ENCODE peak calls at places on chromosomes 5 and 9, in ten cellular contexts. O is spleen; C is T-helper 17 cell; G is CD4-positive, alpha-beta T cell; Z is HepG2; R is CD4-positive, CD25-positive, alpha-beta regulatory T cell; T is CD8-positive, alpha-beta T cell; D is GM23248; L is sigmoid colon; A is tibial nerve. K is an unnamed sample.

GRCh38 chr9:94740191-94740874 is 13.8 kb downstream of the AOPEP start:
- DNase-seq in O (no peak), C (no peak), G (no peak), Z (no peak), R (no peak), T (no peak), D (no peak), L (no peak), A (no peak), K (no peak)

GRCh38 chr9:122053056-122053455 is 40.1 kb downstream of the TTLL11 start:
- DNase-seq in O (no peak), C (no peak), G (no peak), Z (no peak), R (no peak), T (no peak), D (peak; percentile 75), L (no peak), A (no peak), K (no peak)

GRCh38 chr9:29212590-29213373 is 1639.5 kb upstream of the C9orf72 start:
- DNase-seq in O (no peak), C (no peak), G (no peak), Z (no peak), R (no peak), T (no peak), D (peak; percentile 6), L (no peak), A (no peak), K (no peak)

GRCh38 chr5:169249001-169249400 is 51.9 kb downstream of the SLIT3 start:
- DNase-seq in O (no peak), C (no peak), G (no peak), Z (no peak), R (no peak), T (no peak), D (no peak), L (no peak), A (no peak), K (no peak)

GRCh38 chr9:37413311-37413710 is 9.2 kb upstream of the GRHPR start:
- DNase-seq in O (peak; percentile 57), C (no peak), G (no peak), Z (no peak), R (no peak), T (no peak), D (peak; percentile 32), L (no peak), A (no peak), K (no peak)

GRCh38 chr9:129340427-129341196 is 162.6 kb upstream of the IER5L start:
- DNase-seq in O (no peak), C (no peak), G (no peak), Z (no peak), R (no peak), T (no peak), D (no peak), L (no peak), A (no peak), K (no peak)

GRCh38 chr9:17116400-17116837 is 18.4 kb upstream of the CNTLN start:
- DNase-seq in O (no peak), C (no peak), G (no peak), Z (peak; percentile 20), R (no peak), T (no peak), D (peak; percentile 72), L (no peak), A (no peak), K (no peak)

GRCh38 chr9:95157491-95158151 is 159.9 kb downstream of the FANCC start:
- DNase-seq in O (no peak), C (no peak), G (no peak), Z (peak; percentile 57), R (no peak), T (no peak), D (peak; percentile 87), L (peak; percentile 90), A (no peak), K (no peak)

GRCh38 chr9:91101598-91102168 is 260.0 kb downstream of the AUH start:
- DNase-seq in O (peak; percentile 86), C (peak; percentile 62), G (peak; percentile 62), Z (no peak), R (peak; percentile 86), T (peak; percentile 62), D (no peak), L (no peak), A (no peak), K (peak; percentile 91)

GRCh38 chr9:128405077-128405779 is 15.4 kb upstream of the CERCAM start:
- DNase-seq in O (no peak), C (no peak), G (no peak), Z (peak; percentile 48), R (no peak), T (no peak), D (no peak), L (no peak), A (no peak), K (no peak)

GRCh38 chr5:116696356-116696755 is 121.7 kb upstream of the SEMA6A start:
- DNase-seq in O (no peak), C (no peak), G (no peak), Z (no peak), R (no peak), T (no peak), D (no peak), L (no peak), A (no peak), K (no peak)

DNA sequence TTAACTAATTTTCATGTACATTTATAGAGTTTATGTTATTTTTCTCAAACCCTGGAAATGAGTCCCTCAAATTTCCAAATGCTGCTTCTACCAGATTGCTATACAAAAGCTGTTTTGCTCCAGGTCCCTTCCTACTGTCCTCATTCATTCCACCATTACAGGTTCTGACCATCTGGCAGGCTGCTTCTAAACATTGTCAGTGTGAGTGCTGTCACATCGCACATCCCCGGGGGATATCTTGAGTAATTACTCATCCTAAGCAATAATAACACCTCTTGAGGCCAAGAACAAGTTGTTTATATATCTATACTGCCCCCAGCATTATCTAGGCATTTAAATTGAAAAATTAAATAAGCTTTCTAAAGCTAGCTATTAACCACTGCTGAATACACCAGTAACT is 1675.3 kb upstream of the CDH6 start:
- DNase-seq in O (no peak), C (no peak), G (no peak), Z (no peak), R (no peak), T (no peak), D (no peak), L (no peak), A (no peak), K (no peak)
- H3K9me3 ChIP-seq in O (no peaks in the 10 kb centered on the region), C (no peaks in the 10 kb centered on the region), G (no peaks in the 10 kb centered on the region), Z (peaks cover 7% of the 10 kb centered on the region), R (no peaks in the 10 kb centered on the region), T (no peaks in the 10 kb centered on the region), D (no peaks in the 10 kb centered on the region), L (peaks cover 7% of the 10 kb centered on the region), A (no peaks in the 10 kb centered on the region), K (no peaks in the 10 kb centered on the region)

GRCh38 chr5:179268966-179269693 is 76.1 kb downstream of the ADAMTS2 start:
- DNase-seq in O (peak; percentile 51), C (no peak), G (no peak), Z (no peak), R (no peak), T (no peak), D (peak; percentile 68), L (no peak), A (peak; percentile 4), K (no peak)

GRCh38 chr5:179271821-179272325 is 73.4 kb downstream of the ADAMTS2 start:
- DNase-seq in O (peak; percentile 58), C (no peak), G (no peak), Z (no peak), R (no peak), T (no peak), D (no peak), L (peak; percentile 61), A (peak; percentile 10), K (no peak)

GRCh38 chr5:179271301-179271650 is 74.0 kb downstream of the ADAMTS2 start:
- DNase-seq in O (peak; percentile 63), C (no peak), G (no peak), Z (no peak), R (no peak), T (no peak), D (no peak), L (no peak), A (no peak), K (no peak)

GRCh38 chr5:179269781-179270543 is 75.3 kb downstream of the ADAMTS2 start:
- DNase-seq in O (peak; percentile 56), C (no peak), G (no peak), Z (no peak), R (no peak), T (no peak), D (peak; percentile 88), L (peak; percentile 64), A (peak; percentile 5), K (no peak)

GRCh38 chr5:179270581-179271300 is 74.5 kb downstream of the ADAMTS2 start:
- DNase-seq in O (peak; percentile 68), C (no peak), G (no peak), Z (no peak), R (no peak), T (no peak), D (peak; percentile 76), L (peak; percentile 72), A (peak; percentile 16), K (no peak)
- H3K9me3 ChIP-seq in O (no peaks in the 10 kb centered on the region), C (no peaks in the 10 kb centered on the region), G (no peaks in the 10 kb centered on the region), Z (no peaks in the 10 kb centered on the region), R (no peaks in the 10 kb centered on the region), T (no peaks in the 10 kb centered on the region), D (no peaks in the 10 kb centered on the region), L (no peaks in the 10 kb centered on the region), A (no peaks in the 10 kb centered on the region), K (no peaks in the 10 kb centered on the region)

GRCh38 chr5:180213657-180214207 is 4.7 kb upstream of the RASGEF1C start:
- DNase-seq in O (no peak), C (no peak), G (no peak), Z (no peak), R (no peak), T (no peak), D (no peak), L (no peak), A (no peak), K (no peak)

GRCh38 chr5:180214870-180215737 is 6.1 kb upstream of the RASGEF1C start:
- DNase-seq in O (peak; percentile 42), C (no peak), G (no peak), Z (no peak), R (no peak), T (no peak), D (no peak), L (no peak), A (no peak), K (no peak)

GRCh38 chr5:180215738-180216630 is 7.0 kb upstream of the RASGEF1C start:
- DNase-seq in O (peak; percentile 62), C (no peak), G (no peak), Z (no peak), R (no peak), T (no peak), D (no peak), L (no peak), A (no peak), K (no peak)

GRCh38 chr5:180216646-180217171 is 7.7 kb upstream of the RASGEF1C start:
- DNase-seq in O (peak; percentile 33), C (no peak), G (no peak), Z (no peak), R (no peak), T (no peak), D (no peak), L (no peak), A (no peak), K (no peak)

GRCh38 chr5:180217797-180218196 is 8.8 kb upstream of the RASGEF1C start:
- DNase-seq in O (no peak), C (no peak), G (no peak), Z (no peak), R (no peak), T (no peak), D (no peak), L (no peak), A (no peak), K (no peak)
- H3K9me3 ChIP-seq in O (peaks cover 82% of the 10 kb centered on the region), C (peaks cover 13% of the 10 kb centered on the region), G (peaks cover 59% of the 10 kb centered on the region), Z (no peaks in the 10 kb centered on the region), R (peaks cover 19% of the 10 kb centered on the region), T (peaks cover 6% of the 10 kb centered on the region), D (no peaks in the 10 kb centered on the region), L (peaks cover 20% of the 10 kb centered on the region), A (no peaks in the 10 kb centered on the region), K (no peaks in the 10 kb centered on the region)

GRCh38 chr5:122789461-122790171 is 14.7 kb downstream of the SNX2 start:
- DNase-seq in O (no peak), C (no peak), G (no peak), Z (no peak), R (no peak), T (no peak), D (no peak), L (no peak), A (no peak), K (no peak)
- H3K9me3 ChIP-seq in O (peaks cover 23% of the 10 kb centered on the region), C (no peaks in the 10 kb centered on the region), G (peaks cover 10% of the 10 kb centered on the region), Z (no peaks in the 10 kb centered on the region), R (peaks cover 14% of the 10 kb centered on the region), T (no peaks in the 10 kb centered on the region), D (no peaks in the 10 kb centered on the region), L (no peaks in the 10 kb centered on the region), A (no peaks in the 10 kb centered on the region), K (no peaks in the 10 kb centered on the region)

K was measured in CD4-positive, alpha-beta memory T cell.